ENCODE peak calls at places on chromosome 18, in six cellular contexts. M is fibroblast of mammary gland; S is dorsolateral prefrontal cortex; F is RWPE1; Q is stimulated activated CD8-positive, alpha-beta memory T cell treated with anti-CD3 and anti-CD28 coated beads, Interleukin-4, amount 100 ng/mL, for 4 hours; D is NCI-H1105. G is an unnamed sample.
A peak's percentile ranks its signal among the peaks of the same experiment; 100 is the strongest.

GRCh38 chr18:51028201-51028805 is 1.7 kb upstream of the SMAD4 start:
- DNase-seq in D (no peak), S (no peak), Q (no peak), M (peak; percentile 62), F (no peak), G (no peak)

GRCh38 chr18:13253786-13254755 is 35.5 kb downstream of the LDLRAD4 start:
- DNase-seq in D (no peak), S (no peak), M (no peak), F (no peak), Q (no peak), G (no peak)

GRCh38 chr18:49481317-49481716 is 5.7 kb downstream of the C18orf32 start:
- DNase-seq in Q (no peak), F (no peak), D (no peak), S (no peak), M (peak; percentile 15), G (no peak)

GRCh38 chr18:23523429-23524212 is 20.3 kb downstream of the RMC1 start:
- DNase-seq in Q (no peak), M (peak; percentile 47), S (no peak), F (no peak), D (no peak), G (no peak)

GRCh38 chr18:9289698-9290097 is 44.9 kb upstream of the TWSG1 start:
- DNase-seq in D (no peak), M (no peak), S (no peak), Q (no peak), F (no peak), G (no peak)

GRCh38 chr18:9066817-9067306 is 35.6 kb upstream of the NDUFV2 start:
- DNase-seq in Q (no peak), M (no peak), F (no peak), S (no peak), D (no peak), G (no peak)

GRCh38 chr18:13258792-13259385 is 40.3 kb downstream of the LDLRAD4 start:
- DNase-seq in Q (no peak), M (no peak), F (no peak), S (no peak), D (no peak), G (no peak)

GRCh38 chr18:49988733-49989132 is 175.4 kb upstream of the ACAA2 start:
- DNase-seq in F (no peak), M (no peak), D (no peak), Q (no peak), S (no peak), G (no peak)

GRCh38 chr18:21433436-21433835 is 167.1 kb downstream of the ESCO1 start:
- DNase-seq in Q (no peak), F (peak; percentile 55), D (no peak), M (peak; percentile 50), S (no peak), G (no peak)

GRCh38 chr18:58501033-58501432 is 127.9 kb downstream of the ALPK2 start:
- DNase-seq in M (no peak), D (no peak), S (no peak), Q (no peak), F (no peak), G (peak; percentile 14)

GRCh38 chr18:13137939-13138821 is 80.4 kb upstream of the LDLRAD4 start:
- DNase-seq in D (no peak), Q (no peak), F (peak; percentile 44), S (no peak), M (peak; percentile 84), G (peak; percentile 88)

GRCh38 chr18:46649071-46649862 is 7.8 kb downstream of the LOXHD1 start:
- DNase-seq in D (no peak), S (peak; percentile 49), M (peak; percentile 18), Q (no peak), F (no peak), G (no peak)